ENCODE peak calls at places on chromosome 12, in eight cellular contexts. S, I, M, Z, G, Y, K and L are unnamed samples.

GRCh38 chr12:48446372-48446771 is 26.0 kb upstream of the ANP32D start:
- DNase-seq in S (no peak), I (no peak), M (no peak), Z (no peak), G (no peak), Y (no peak), K (no peak), L (peak; percentile 12)

GRCh38 chr12:70719672-70720420 is 82.6 kb upstream of the PTPRB start:
- DNase-seq in S (no peak), I (peak; percentile 41), M (peak; percentile 38), Z (no peak), G (no peak), Y (peak; percentile 45), K (peak; percentile 60), L (peak; percentile 41)

GRCh38 chr12:112862570-112863137 is 44.1 kb upstream of the OAS1 start:
- DNase-seq in S (no peak), I (no peak), M (no peak), Z (no peak), G (no peak), Y (no peak), K (no peak), L (no peak)

GRCh38 chr12:127809236-127809635 is 457.7 kb upstream of the TMEM132C start:
- DNase-seq in S (no peak), I (no peak), M (no peak), Z (no peak), G (no peak), Y (no peak), K (no peak), L (no peak)

GRCh38 chr12:115450017-115450416 is 766.0 kb upstream of the TBX3 start:
- DNase-seq in S (no peak), I (no peak), M (no peak), Z (no peak), G (no peak), Y (no peak), K (no peak), L (no peak)

GRCh38 chr12:5305425-5305824 is 126.5 kb upstream of the NTF3 start:
- DNase-seq in S (no peak), I (peak; percentile 26), M (no peak), Z (no peak), G (no peak), Y (no peak), K (peak; percentile 53), L (no peak)

GRCh38 chr12:103901518-103902173 is 28.6 kb upstream of the HSP90B1 start:
- DNase-seq in S (no peak), I (no peak), M (no peak), Z (no peak), G (no peak), Y (no peak), K (no peak), L (no peak)

GRCh38 chr12:62505786-62506185 is 39.2 kb downstream of the MON2 start:
- DNase-seq in S (no peak), I (no peak), M (no peak), Z (no peak), G (no peak), Y (no peak), K (no peak), L (no peak)

GRCh38 chr12:54352891-54353874 is 11.1 kb downstream of the GPR84 start:
- DNase-seq in S (no peak), I (no peak), M (no peak), Z (no peak), G (peak; percentile 66), Y (no peak), K (no peak), L (no peak)

GRCh38 chr12:54350743-54351142 is 13.5 kb downstream of the GPR84 start:
- DNase-seq in S (no peak), I (no peak), M (no peak), Z (no peak), G (no peak), Y (no peak), K (no peak), L (no peak)

GRCh38 chr12:54349031-54349430 is 15.3 kb downstream of the GPR84 start:
- DNase-seq in S (no peak), I (no peak), M (no peak), Z (no peak), G (no peak), Y (no peak), K (no peak), L (no peak)

GRCh38 chr12:54349658-54350057 is 14.6 kb downstream of the GPR84 start:
- DNase-seq in S (no peak), I (no peak), M (no peak), Z (no peak), G (no peak), Y (no peak), K (no peak), L (no peak)

DNA sequence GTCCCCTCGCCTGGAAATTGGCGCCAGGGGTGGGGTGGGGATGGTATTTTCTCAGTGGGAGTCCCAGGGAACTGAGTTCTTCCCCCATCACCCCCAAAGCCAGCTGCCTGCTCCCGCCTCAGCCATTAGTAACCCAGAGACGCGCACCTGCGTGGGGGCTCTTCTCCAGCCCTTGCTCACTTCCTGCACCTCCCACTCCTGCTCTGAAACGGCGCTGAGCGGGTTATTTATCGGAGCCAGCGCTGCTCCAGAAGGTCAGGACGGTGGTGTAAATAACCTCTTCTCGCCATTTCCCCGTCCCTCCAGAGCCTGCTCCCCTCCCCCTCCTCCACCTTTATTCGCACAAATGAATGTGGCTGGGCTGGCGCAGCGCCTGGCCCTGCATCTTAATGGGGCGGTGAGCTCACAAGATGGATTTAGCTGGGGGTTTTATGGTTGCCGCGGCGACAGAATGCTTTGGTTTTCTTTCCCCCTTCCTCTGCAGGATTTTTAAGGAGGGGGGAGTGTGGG is 12.2 kb downstream of the GPR84 start:
- DNase-seq in S (no peak), I (no peak), M (no peak), Z (no peak), G (peak; percentile 88), Y (no peak), K (peak; percentile 75), L (peak; percentile 71)
- H3K4me1 ChIP-seq in S (no peaks in the 10 kb centered on the region), I (no peaks in the 10 kb centered on the region), M (no peaks in the 10 kb centered on the region), Z (no peaks in the 10 kb centered on the region), G (peaks cover 20% of the 10 kb centered on the region), Y (peaks cover 10% of the 10 kb centered on the region), K (no peaks in the 10 kb centered on the region), L (peaks cover 20% of the 10 kb centered on the region)

DNA sequence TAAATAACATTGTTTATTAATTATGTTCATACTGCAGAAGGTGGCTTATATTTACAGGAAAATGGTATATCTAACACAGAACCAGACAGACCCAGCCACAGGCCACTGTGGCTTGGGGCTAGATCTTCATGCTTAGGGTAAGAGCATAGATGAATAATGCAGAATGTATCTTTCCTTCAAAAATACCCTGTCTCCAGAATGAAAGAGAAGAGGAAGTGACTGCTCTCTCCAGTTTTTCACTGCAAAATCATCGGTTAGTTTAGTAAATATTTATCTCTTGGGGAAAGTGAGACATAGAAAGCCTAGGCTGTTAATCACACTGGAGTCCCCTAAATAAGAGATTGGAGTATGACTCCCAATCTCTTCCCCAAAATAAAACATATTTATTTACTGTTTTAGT is 453.7 kb downstream of the NAV3 start:
- DNase-seq in S (no peak), I (no peak), M (no peak), Z (no peak), G (no peak), Y (no peak), K (no peak), L (no peak)
- H3K4me1 ChIP-seq in S (no peaks in the 10 kb centered on the region), I (no peaks in the 10 kb centered on the region), M (no peaks in the 10 kb centered on the region), Z (no peaks in the 10 kb centered on the region), G (no peaks in the 10 kb centered on the region), Y (peaks cover 4% of the 10 kb centered on the region), K (no peaks in the 10 kb centered on the region), L (no peaks in the 10 kb centered on the region)

GRCh38 chr12:124458220-124458991 is 109.0 kb downstream of the NCOR2 start:
- DNase-seq in S (no peak), I (no peak), M (no peak), Z (no peak), G (peak; percentile 32), Y (no peak), K (no peak), L (no peak)

GRCh38 chr12:124457287-124458219 is 109.9 kb downstream of the NCOR2 start:
- DNase-seq in S (peak; percentile 22), I (peak; percentile 65), M (peak; percentile 70), Z (peak; percentile 96), G (peak; percentile 81), Y (no peak), K (peak; percentile 92), L (peak; percentile 87)

GRCh38 chr12:124455336-124455735 is 112.1 kb downstream of the NCOR2 start:
- DNase-seq in S (no peak), I (no peak), M (no peak), Z (no peak), G (no peak), Y (no peak), K (peak; percentile 34), L (no peak)

GRCh38 chr12:124456133-124456651 is 111.2 kb downstream of the NCOR2 start:
- DNase-seq in S (no peak), I (no peak), M (no peak), Z (no peak), G (no peak), Y (no peak), K (no peak), L (no peak)

DNA sequence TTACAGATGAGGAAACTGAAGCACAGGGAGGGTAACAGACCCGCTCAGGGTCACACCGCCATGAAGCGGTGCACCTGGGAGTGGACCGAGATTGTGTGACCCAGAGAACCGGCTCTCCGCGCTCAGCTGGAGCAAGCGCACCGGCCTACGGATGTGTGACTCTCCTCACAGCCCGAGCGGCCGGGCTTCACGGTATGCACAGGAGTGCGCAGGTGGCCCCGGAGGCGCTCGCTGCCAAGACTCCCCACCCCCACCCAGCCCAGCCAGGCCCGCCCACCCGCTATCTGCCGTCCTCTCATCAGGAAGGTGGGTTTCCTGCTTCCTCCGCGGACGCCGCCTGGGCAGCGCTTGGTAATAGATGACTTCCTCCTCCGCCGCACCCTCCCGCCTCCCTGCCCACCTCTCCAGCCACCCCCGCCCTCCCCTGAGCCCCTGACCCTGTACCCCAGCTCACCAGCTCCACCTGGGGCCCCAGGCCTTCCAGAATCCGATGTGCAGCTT is 110.7 kb downstream of the NCOR2 start:
- DNase-seq in S (peak; percentile 66), I (peak; percentile 63), M (peak; percentile 49), Z (no peak), G (no peak), Y (no peak), K (no peak), L (no peak)
- H3K4me1 ChIP-seq in S (peaks cover 32% of the 10 kb centered on the region), I (peaks cover 39% of the 10 kb centered on the region), M (peaks cover 28% of the 10 kb centered on the region), Z (no peaks in the 10 kb centered on the region), G (peaks cover 28% of the 10 kb centered on the region), Y (peaks cover 44% of the 10 kb centered on the region), K (no peaks in the 10 kb centered on the region), L (peaks cover 44% of the 10 kb centered on the region)

GRCh38 chr12:93434305-93434704 is 7.4 kb downstream of the UBE2N start:
- DNase-seq in S (no peak), I (no peak), M (no peak), Z (no peak), G (no peak), Y (no peak), K (no peak), L (no peak)

GRCh38 chr12:93440043-93440835 is 1.5 kb downstream of the UBE2N start:
- DNase-seq in S (no peak), I (no peak), M (no peak), Z (no peak), G (no peak), Y (no peak), K (no peak), L (no peak)

GRCh38 chr12:93441111-93441616 is 583 bp downstream of the UBE2N start:
- DNase-seq in S (no peak), I (peak; percentile 73), M (peak; percentile 50), Z (no peak), G (peak; percentile 64), Y (peak; percentile 68), K (peak; percentile 61), L (peak; percentile 25)

GRCh38 chr12:93441617-93442410 is at the start of gene UBE2N:
- DNase-seq in S (peak; percentile 66), I (peak; percentile 99), M (peak; percentile 97), Z (peak; percentile 96), G (peak; percentile 97), Y (peak; percentile 95), K (peak; percentile 98), L (peak; percentile 97)

DNA sequence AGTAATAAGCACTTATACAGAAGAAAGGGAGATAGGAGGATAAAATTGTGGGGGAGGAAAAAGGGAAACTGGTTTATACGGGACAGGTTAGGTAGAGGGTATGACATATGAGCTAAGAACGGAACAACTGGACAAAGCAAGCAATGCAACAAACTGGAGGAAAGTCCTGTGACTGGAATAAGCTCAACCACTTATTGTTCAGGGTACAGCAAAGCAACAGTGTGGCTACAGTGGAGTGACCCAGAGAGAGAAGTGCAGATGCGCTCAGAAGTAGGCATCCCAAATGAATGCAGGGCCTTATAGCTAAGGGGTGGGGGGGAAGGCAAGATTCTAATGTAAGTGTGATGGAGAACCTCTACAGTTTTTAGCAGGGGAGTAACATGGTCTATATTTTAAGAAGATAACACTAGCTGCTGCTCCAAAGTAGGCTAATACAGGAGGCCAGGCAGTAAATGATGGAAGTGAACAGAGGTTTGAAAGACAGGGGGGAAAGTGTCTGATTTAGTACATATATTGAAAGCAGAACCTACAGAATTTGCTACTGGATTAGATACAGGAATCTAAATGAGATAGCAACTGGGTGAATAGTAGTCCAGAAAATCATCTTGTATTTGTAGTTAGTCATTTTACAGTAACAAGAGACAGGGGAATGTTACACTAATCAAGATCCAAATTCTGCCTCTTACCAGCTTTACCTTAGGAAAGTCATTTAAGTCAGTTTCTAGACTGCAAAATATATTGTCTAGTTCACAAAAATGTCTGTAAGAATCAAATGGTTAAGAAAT is 3.3 kb downstream of the UBE2N start:
- DNase-seq in S (no peak), I (no peak), M (no peak), Z (no peak), G (no peak), Y (no peak), K (no peak), L (no peak)
- H3K4me1 ChIP-seq in S (peaks cover 20% of the 10 kb centered on the region), I (peaks cover 19% of the 10 kb centered on the region), M (peaks cover 18% of the 10 kb centered on the region), Z (no peaks in the 10 kb centered on the region), G (peaks cover 13% of the 10 kb centered on the region), Y (peaks cover 74% of the 10 kb centered on the region), K (peaks cover 6% of the 10 kb centered on the region), L (peaks cover 78% of the 10 kb centered on the region)